ENCODE peak calls at places on chromosomes 11 and 22, in five cellular contexts. One of them, this sample, is unnamed.

GRCh38 chr11:3969613-3970012 is 114.1 kb downstream of the STIM1 start:
- DNase-seq in AG09309: no peak
- DNase-seq in T-helper 9 cell: no peak
- DNase-seq in stimulated activated effector memory CD8-positive, alpha-beta T cell treated with anti-CD3 and anti-CD28 coated beads, Interleukin-12 subunit alpha, Interleukin-12 subunit beta, amount 100 ng/mL, for 72 hours: no peak
- DNase-seq in H9: no peak
- DNase-seq in this sample: no peak

GRCh38 chr11:121318848-121319834 is 26.6 kb downstream of the SC5D start:
- DNase-seq in AG09309: peak
- DNase-seq in T-helper 9 cell: no peak
- DNase-seq in stimulated activated effector memory CD8-positive, alpha-beta T cell treated with anti-CD3 and anti-CD28 coated beads, Interleukin-12 subunit alpha, Interleukin-12 subunit beta, amount 100 ng/mL, for 72 hours: no peak
- DNase-seq in H9: no peak
- DNase-seq in this sample: no peak

GRCh38 chr22:22519591-22519990 is 479 bp downstream of the ZNF280A start:
- DNase-seq in AG09309: no peak
- DNase-seq in T-helper 9 cell: no peak
- DNase-seq in stimulated activated effector memory CD8-positive, alpha-beta T cell treated with anti-CD3 and anti-CD28 coated beads, Interleukin-12 subunit alpha, Interleukin-12 subunit beta, amount 100 ng/mL, for 72 hours: no peak
- DNase-seq in H9: no peak
- DNase-seq in this sample: peak

GRCh38 chr22:42388130-42388797 is 43.9 kb downstream of the NFAM1 start:
- DNase-seq in AG09309: no peak
- DNase-seq in T-helper 9 cell: no peak
- DNase-seq in stimulated activated effector memory CD8-positive, alpha-beta T cell treated with anti-CD3 and anti-CD28 coated beads, Interleukin-12 subunit alpha, Interleukin-12 subunit beta, amount 100 ng/mL, for 72 hours: no peak
- DNase-seq in H9: no peak
- DNase-seq in this sample: peak

GRCh38 chr11:331332-332060 is 10.8 kb upstream of the IFITM3 start:
- DNase-seq in AG09309: no peak
- DNase-seq in T-helper 9 cell: no peak
- DNase-seq in stimulated activated effector memory CD8-positive, alpha-beta T cell treated with anti-CD3 and anti-CD28 coated beads, Interleukin-12 subunit alpha, Interleukin-12 subunit beta, amount 100 ng/mL, for 72 hours: no peak
- DNase-seq in H9: peak
- DNase-seq in this sample: no peak

GRCh38 chr22:25898707-25899365 is 156.8 kb downstream of the MYO18B start:
- DNase-seq in AG09309: no peak
- DNase-seq in T-helper 9 cell: no peak
- DNase-seq in stimulated activated effector memory CD8-positive, alpha-beta T cell treated with anti-CD3 and anti-CD28 coated beads, Interleukin-12 subunit alpha, Interleukin-12 subunit beta, amount 100 ng/mL, for 72 hours: no peak
- DNase-seq in H9: peak
- DNase-seq in this sample: no peak

GRCh38 chr11:126345283-126345682 is 10.2 kb upstream of the ST3GAL4 start:
- DNase-seq in AG09309: no peak
- DNase-seq in T-helper 9 cell: no peak
- DNase-seq in stimulated activated effector memory CD8-positive, alpha-beta T cell treated with anti-CD3 and anti-CD28 coated beads, Interleukin-12 subunit alpha, Interleukin-12 subunit beta, amount 100 ng/mL, for 72 hours: no peak
- DNase-seq in H9: no peak
- DNase-seq in this sample: no peak

GRCh38 chr22:49176956-49177355 is 650.7 kb downstream of the BRD1 start:
- DNase-seq in AG09309: no peak
- DNase-seq in T-helper 9 cell: no peak
- DNase-seq in stimulated activated effector memory CD8-positive, alpha-beta T cell treated with anti-CD3 and anti-CD28 coated beads, Interleukin-12 subunit alpha, Interleukin-12 subunit beta, amount 100 ng/mL, for 72 hours: no peak
- DNase-seq in H9: no peak
- DNase-seq in this sample: no peak

GRCh38 chr11:112455791-112456190 is 195.1 kb upstream of the PLET1 start:
- DNase-seq in AG09309: no peak
- DNase-seq in T-helper 9 cell: no peak
- DNase-seq in stimulated activated effector memory CD8-positive, alpha-beta T cell treated with anti-CD3 and anti-CD28 coated beads, Interleukin-12 subunit alpha, Interleukin-12 subunit beta, amount 100 ng/mL, for 72 hours: no peak
- DNase-seq in H9: no peak
- DNase-seq in this sample: no peak

GRCh38 chr11:111761056-111761455 is 5.1 kb downstream of the PPP2R1B start:
- DNase-seq in AG09309: no peak
- DNase-seq in T-helper 9 cell: no peak
- DNase-seq in stimulated activated effector memory CD8-positive, alpha-beta T cell treated with anti-CD3 and anti-CD28 coated beads, Interleukin-12 subunit alpha, Interleukin-12 subunit beta, amount 100 ng/mL, for 72 hours: no peak
- DNase-seq in H9: no peak
- DNase-seq in this sample: no peak

GRCh38 chr11:72389116-72389515 is 45.2 kb downstream of the CLPB start:
- DNase-seq in AG09309: no peak
- DNase-seq in T-helper 9 cell: no peak
- DNase-seq in stimulated activated effector memory CD8-positive, alpha-beta T cell treated with anti-CD3 and anti-CD28 coated beads, Interleukin-12 subunit alpha, Interleukin-12 subunit beta, amount 100 ng/mL, for 72 hours: no peak
- DNase-seq in H9: no peak
- DNase-seq in this sample: no peak

GRCh38 chr11:134674974-134675373 is 262.9 kb upstream of the B3GAT1 start:
- DNase-seq in AG09309: no peak
- DNase-seq in T-helper 9 cell: no peak
- DNase-seq in stimulated activated effector memory CD8-positive, alpha-beta T cell treated with anti-CD3 and anti-CD28 coated beads, Interleukin-12 subunit alpha, Interleukin-12 subunit beta, amount 100 ng/mL, for 72 hours: peak
- DNase-seq in H9: no peak
- DNase-seq in this sample: no peak

GRCh38 chr11:27390959-27391326 is 27.9 kb upstream of the CCDC34 start:
- DNase-seq in AG09309: peak
- DNase-seq in T-helper 9 cell: no peak
- DNase-seq in stimulated activated effector memory CD8-positive, alpha-beta T cell treated with anti-CD3 and anti-CD28 coated beads, Interleukin-12 subunit alpha, Interleukin-12 subunit beta, amount 100 ng/mL, for 72 hours: no peak
- DNase-seq in H9: no peak
- DNase-seq in this sample: no peak

GRCh38 chr11:72970557-72971118 is 156.4 kb downstream of the ATG16L2 start:
- DNase-seq in AG09309: no peak
- DNase-seq in T-helper 9 cell: no peak
- DNase-seq in stimulated activated effector memory CD8-positive, alpha-beta T cell treated with anti-CD3 and anti-CD28 coated beads, Interleukin-12 subunit alpha, Interleukin-12 subunit beta, amount 100 ng/mL, for 72 hours: peak
- DNase-seq in H9: no peak
- DNase-seq in this sample: no peak

GRCh38 chr11:86335131-86335768 is 33.2 kb downstream of the HIKESHI start:
- DNase-seq in AG09309: no peak
- DNase-seq in T-helper 9 cell: no peak
- DNase-seq in stimulated activated effector memory CD8-positive, alpha-beta T cell treated with anti-CD3 and anti-CD28 coated beads, Interleukin-12 subunit alpha, Interleukin-12 subunit beta, amount 100 ng/mL, for 72 hours: no peak
- DNase-seq in H9: no peak
- DNase-seq in this sample: no peak

GRCh38 chr11:64935634-64936081 is at the start of gene GPHA2:
- DNase-seq in AG09309: no peak
- DNase-seq in T-helper 9 cell: no peak
- DNase-seq in stimulated activated effector memory CD8-positive, alpha-beta T cell treated with anti-CD3 and anti-CD28 coated beads, Interleukin-12 subunit alpha, Interleukin-12 subunit beta, amount 100 ng/mL, for 72 hours: no peak
- DNase-seq in H9: peak
- DNase-seq in this sample: peak

GRCh38 chr11:131033151-131033651 is 116.9 kb upstream of the SNX19 start:
- DNase-seq in AG09309: peak
- DNase-seq in T-helper 9 cell: no peak
- DNase-seq in stimulated activated effector memory CD8-positive, alpha-beta T cell treated with anti-CD3 and anti-CD28 coated beads, Interleukin-12 subunit alpha, Interleukin-12 subunit beta, amount 100 ng/mL, for 72 hours: no peak
- DNase-seq in H9: peak
- DNase-seq in this sample: no peak

GRCh38 chr22:27535452-27535851 is 266.1 kb downstream of the MN1 start:
- DNase-seq in AG09309: no peak
- DNase-seq in T-helper 9 cell: no peak
- DNase-seq in stimulated activated effector memory CD8-positive, alpha-beta T cell treated with anti-CD3 and anti-CD28 coated beads, Interleukin-12 subunit alpha, Interleukin-12 subunit beta, amount 100 ng/mL, for 72 hours: no peak
- DNase-seq in H9: no peak
- DNase-seq in this sample: no peak

GRCh38 chr11:134362192-134362901 is 30.6 kb downstream of the GLB1L2 start:
- DNase-seq in AG09309: no peak
- DNase-seq in T-helper 9 cell: no peak
- DNase-seq in stimulated activated effector memory CD8-positive, alpha-beta T cell treated with anti-CD3 and anti-CD28 coated beads, Interleukin-12 subunit alpha, Interleukin-12 subunit beta, amount 100 ng/mL, for 72 hours: no peak
- DNase-seq in H9: no peak
- DNase-seq in this sample: no peak

GRCh38 chr11:62459080-62459479 is 40.2 kb downstream of the SCGB1A1 start:
- DNase-seq in AG09309: no peak
- DNase-seq in T-helper 9 cell: no peak
- DNase-seq in stimulated activated effector memory CD8-positive, alpha-beta T cell treated with anti-CD3 and anti-CD28 coated beads, Interleukin-12 subunit alpha, Interleukin-12 subunit beta, amount 100 ng/mL, for 72 hours: no peak
- DNase-seq in H9: no peak
- DNase-seq in this sample: no peak

This sample was measured in ecto neural progenitor cell.